ENCODE peak calls at places on chromosomes 3 and 15, in five cellular contexts. One of them, this sample, is unnamed.

GRCh38 chr3:193585530-193585929 is 7.5 kb upstream of the OPA1 start:
- DNase-seq in left lung: no peak
- DNase-seq in GM12878: no peak
- DNase-seq in HFF-Myc: no peak
- DNase-seq in osteoblast: no peak
- DNase-seq in this sample: no peak

GRCh38 chr3:181693280-181693679 is 18.4 kb upstream of the SOX2 start:
- DNase-seq in left lung: no peak
- DNase-seq in GM12878: no peak
- DNase-seq in osteoblast: no peak
- DNase-seq in HFF-Myc: no peak
- DNase-seq in this sample: no peak

GRCh38 chr15:57551717-57552677 is 39.7 kb upstream of the MYZAP start:
- DNase-seq in GM12878: no peak
- DNase-seq in left lung: no peak
- DNase-seq in osteoblast: peak
- DNase-seq in HFF-Myc: peak
- DNase-seq in this sample: peak

GRCh38 chr3:37688756-37689155 is 172.9 kb upstream of the CTDSPL start:
- DNase-seq in left lung: no peak
- DNase-seq in osteoblast: no peak
- DNase-seq in HFF-Myc: no peak
- DNase-seq in GM12878: no peak
- DNase-seq in this sample: no peak

GRCh38 chr15:70089692-70089971 is 8.1 kb downstream of the TLE3 start:
- DNase-seq in HFF-Myc: no peak
- DNase-seq in osteoblast: no peak
- DNase-seq in left lung: no peak
- DNase-seq in GM12878: no peak
- DNase-seq in this sample: no peak

GRCh38 chr3:377158-377561 is 180.6 kb downstream of the CHL1 start:
- DNase-seq in osteoblast: no peak
- DNase-seq in left lung: no peak
- DNase-seq in GM12878: no peak
- DNase-seq in HFF-Myc: no peak
- DNase-seq in this sample: no peak

GRCh38 chr3:114941626-114942309 is 205.3 kb downstream of the ZBTB20 start:
- DNase-seq in GM12878: no peak
- DNase-seq in left lung: no peak
- DNase-seq in HFF-Myc: no peak
- DNase-seq in osteoblast: no peak
- DNase-seq in this sample: no peak

GRCh38 chr15:100123611-100124010 is 218.2 kb downstream of the ADAMTS17 start:
- DNase-seq in GM12878: no peak
- DNase-seq in osteoblast: no peak
- DNase-seq in left lung: no peak
- DNase-seq in HFF-Myc: no peak
- DNase-seq in this sample: no peak

GRCh38 chr15:96629501-96629900 is 299.0 kb downstream of the NR2F2 start:
- DNase-seq in HFF-Myc: no peak
- DNase-seq in GM12878: no peak
- DNase-seq in osteoblast: no peak
- DNase-seq in left lung: peak
- DNase-seq in this sample: no peak

GRCh38 chr3:23096041-23096440 is 107.1 kb upstream of the UBE2E2 start:
- DNase-seq in osteoblast: no peak
- DNase-seq in left lung: no peak
- DNase-seq in GM12878: no peak
- DNase-seq in HFF-Myc: no peak
- DNase-seq in this sample: no peak

GRCh38 chr3:175270199-175270837 is 411.2 kb downstream of the NAALADL2 start:
- DNase-seq in osteoblast: no peak
- DNase-seq in GM12878: no peak
- DNase-seq in HFF-Myc: no peak
- DNase-seq in left lung: no peak
- DNase-seq in this sample: peak

GRCh38 chr3:183664913-183665381 is 29.5 kb downstream of the KLHL24 start:
- DNase-seq in left lung: no peak
- DNase-seq in HFF-Myc: peak
- DNase-seq in GM12878: no peak
- DNase-seq in osteoblast: peak
- DNase-seq in this sample: no peak

GRCh38 chr15:78341057-78341763 is 1.1 kb downstream of the CRABP1 start:
- DNase-seq in osteoblast: no peak
- DNase-seq in left lung: peak
- DNase-seq in GM12878: no peak
- DNase-seq in HFF-Myc: no peak
- DNase-seq in this sample: no peak

GRCh38 chr3:69558912-69559311 is 173.0 kb upstream of the FRMD4B start:
- DNase-seq in osteoblast: no peak
- DNase-seq in left lung: no peak
- DNase-seq in HFF-Myc: no peak
- DNase-seq in GM12878: no peak
- DNase-seq in this sample: peak

GRCh38 chr3:124063168-124063909 is 71.4 kb upstream of the ROPN1 start:
- DNase-seq in osteoblast: no peak
- DNase-seq in HFF-Myc: no peak
- DNase-seq in left lung: no peak
- DNase-seq in GM12878: no peak
- DNase-seq in this sample: peak

GRCh38 chr3:191020730-191021405 is 158.4 kb upstream of the GMNC start:
- DNase-seq in GM12878: no peak
- DNase-seq in osteoblast: no peak
- DNase-seq in left lung: no peak
- DNase-seq in HFF-Myc: no peak
- DNase-seq in this sample: peak

GRCh38 chr3:188439080-188439479 is 285.1 kb downstream of the LPP start:
- DNase-seq in GM12878: no peak
- DNase-seq in osteoblast: no peak
- DNase-seq in left lung: no peak
- DNase-seq in HFF-Myc: no peak
- DNase-seq in this sample: no peak

GRCh38 chr3:60294181-60294580 is 957.1 kb downstream of the FHIT start:
- DNase-seq in left lung: no peak
- DNase-seq in GM12878: no peak
- DNase-seq in HFF-Myc: no peak
- DNase-seq in osteoblast: no peak
- DNase-seq in this sample: no peak

GRCh38 chr3:197242784-197243432 is 55.5 kb downstream of the DLG1 start:
- DNase-seq in osteoblast: no peak
- DNase-seq in GM12878: no peak
- DNase-seq in left lung: no peak
- DNase-seq in HFF-Myc: no peak
- DNase-seq in this sample: no peak

GRCh38 chr15:39283531-39283930 is 297.3 kb upstream of the THBS1 start:
- DNase-seq in HFF-Myc: no peak
- DNase-seq in GM12878: no peak
- DNase-seq in osteoblast: peak
- DNase-seq in left lung: no peak
- DNase-seq in this sample: no peak

GRCh38 chr3:11718582-11719405 is 75.1 kb upstream of the VGLL4 start:
- DNase-seq in GM12878: no peak
- DNase-seq in osteoblast: peak
- DNase-seq in HFF-Myc: no peak
- DNase-seq in left lung: peak
- DNase-seq in this sample: no peak

GRCh38 chr3:178623666-178624255 is 87.5 kb downstream of the KCNMB2 start:
- DNase-seq in osteoblast: peak
- DNase-seq in HFF-Myc: no peak
- DNase-seq in left lung: no peak
- DNase-seq in GM12878: no peak
- DNase-seq in this sample: peak

GRCh38 chr15:99762288-99762687 is 29.1 kb upstream of the LYSMD4 start:
- DNase-seq in osteoblast: no peak
- DNase-seq in HFF-Myc: no peak
- DNase-seq in left lung: no peak
- DNase-seq in GM12878: no peak
- DNase-seq in this sample: no peak

GRCh38 chr15:38072507-38073277 is 138.3 kb downstream of the TMCO5A start:
- DNase-seq in GM12878: no peak
- DNase-seq in HFF-Myc: peak
- DNase-seq in osteoblast: peak
- DNase-seq in left lung: peak
- DNase-seq in this sample: peak

GRCh38 chr3:185786956-185787877 is 37.6 kb downstream of the IGF2BP2 start:
- DNase-seq in osteoblast: peak
- DNase-seq in GM12878: no peak
- DNase-seq in left lung: no peak
- DNase-seq in HFF-Myc: no peak
- DNase-seq in this sample: no peak

GRCh38 chr3:41148901-41149300 is 50.4 kb upstream of the CTNNB1 start:
- DNase-seq in left lung: no peak
- DNase-seq in GM12878: no peak
- DNase-seq in HFF-Myc: no peak
- DNase-seq in osteoblast: no peak
- DNase-seq in this sample: no peak

GRCh38 chr3:155744626-155745324 is at the start of gene PLCH1:
- DNase-seq in GM12878: no peak
- DNase-seq in HFF-Myc: no peak
- DNase-seq in left lung: peak
- DNase-seq in osteoblast: peak
- DNase-seq in this sample: peak

GRCh38 chr3:155744091-155744625 is 713 bp downstream of the PLCH1 start:
- DNase-seq in HFF-Myc: no peak
- DNase-seq in GM12878: no peak
- DNase-seq in left lung: peak
- DNase-seq in osteoblast: peak
- DNase-seq in this sample: no peak

GRCh38 chr3:155747286-155747685 is 2.4 kb upstream of the PLCH1 start:
- DNase-seq in HFF-Myc: no peak
- DNase-seq in left lung: no peak
- DNase-seq in GM12878: no peak
- DNase-seq in osteoblast: no peak
- DNase-seq in this sample: no peak

GRCh38 chr3:155746703-155747102 is 1.8 kb upstream of the PLCH1 start:
- DNase-seq in osteoblast: no peak
- DNase-seq in GM12878: no peak
- DNase-seq in HFF-Myc: no peak
- DNase-seq in left lung: no peak
- DNase-seq in this sample: no peak

GRCh38 chr3:155745795-155746550 is 1.1 kb upstream of the PLCH1 start:
- DNase-seq in HFF-Myc: no peak
- DNase-seq in left lung: peak
- DNase-seq in GM12878: no peak
- DNase-seq in osteoblast: peak
- DNase-seq in this sample: peak
- H3K4me3 ChIP-seq in HFF-Myc: no peak
- H3K4me3 ChIP-seq in left lung: no peak
- H3K4me3 ChIP-seq in GM12878: no peak
- H3K4me3 ChIP-seq in osteoblast: peak
- H3K4me3 ChIP-seq in this sample: peak

GRCh38 chr15:74460903-74461846 is at the start of gene UBL7:
- DNase-seq in GM12878: peak
- DNase-seq in HFF-Myc: peak
- DNase-seq in left lung: peak
- DNase-seq in osteoblast: peak
- DNase-seq in this sample: peak
- TF ChIP-seq CTCF in GM12878: peak
- TF ChIP-seq CTCF in HFF-Myc: no peak
- TF ChIP-seq CTCF in left lung: peak
- TF ChIP-seq CTCF in osteoblast: peak
- TF ChIP-seq CTCF in this sample: peak

GRCh38 chr3:148002705-148003205 is 593.6 kb downstream of the ZIC1 start:
- DNase-seq in left lung: no peak
- DNase-seq in GM12878: no peak
- DNase-seq in osteoblast: no peak
- DNase-seq in HFF-Myc: no peak
- DNase-seq in this sample: no peak

GRCh38 chr3:148008591-148008990 is 599.4 kb downstream of the ZIC1 start:
- DNase-seq in left lung: no peak
- DNase-seq in osteoblast: no peak
- DNase-seq in HFF-Myc: no peak
- DNase-seq in GM12878: no peak
- DNase-seq in this sample: no peak

GRCh38 chr3:148004331-148004730 is 595.2 kb downstream of the ZIC1 start:
- DNase-seq in osteoblast: no peak
- DNase-seq in GM12878: no peak
- DNase-seq in left lung: no peak
- DNase-seq in HFF-Myc: no peak
- DNase-seq in this sample: no peak

GRCh38 chr3:148006508-148006907 is 597.3 kb downstream of the ZIC1 start:
- DNase-seq in GM12878: no peak
- DNase-seq in osteoblast: peak
- DNase-seq in HFF-Myc: peak
- DNase-seq in left lung: no peak
- DNase-seq in this sample: no peak

GRCh38 chr3:148005456-148005855 is 596.3 kb downstream of the ZIC1 start:
- DNase-seq in osteoblast: no peak
- DNase-seq in HFF-Myc: no peak
- DNase-seq in GM12878: no peak
- DNase-seq in left lung: no peak
- DNase-seq in this sample: no peak
- H3K4me3 ChIP-seq in osteoblast: no peak
- H3K4me3 ChIP-seq in HFF-Myc: no peak
- H3K4me3 ChIP-seq in GM12878: no peak
- H3K4me3 ChIP-seq in left lung: no peak
- H3K4me3 ChIP-seq in this sample: no peak

GRCh38 chr3:119145500-119146167 is at the start of gene TEX55:
- DNase-seq in GM12878: no peak
- DNase-seq in left lung: peak
- DNase-seq in HFF-Myc: no peak
- DNase-seq in osteoblast: peak
- DNase-seq in this sample: peak
- TF ChIP-seq CTCF in GM12878: peak
- TF ChIP-seq CTCF in left lung: peak
- TF ChIP-seq CTCF in HFF-Myc: peak
- TF ChIP-seq CTCF in osteoblast: peak
- TF ChIP-seq CTCF in this sample: peak

GRCh38 chr15:73361331-73361730 is 7.4 kb downstream of the HCN4 start:
- DNase-seq in HFF-Myc: no peak
- DNase-seq in left lung: no peak
- DNase-seq in GM12878: no peak
- DNase-seq in osteoblast: peak
- DNase-seq in this sample: no peak
- H3K4me3 ChIP-seq in HFF-Myc: no peak
- H3K4me3 ChIP-seq in left lung: no peak
- H3K4me3 ChIP-seq in GM12878: no peak
- H3K4me3 ChIP-seq in osteoblast: no peak
- H3K4me3 ChIP-seq in this sample: no peak

GRCh38 chr3:81339040-81339845 is 422.2 kb downstream of the GBE1 start:
- DNase-seq in HFF-Myc: no peak
- DNase-seq in left lung: no peak
- DNase-seq in GM12878: no peak
- DNase-seq in osteoblast: no peak
- DNase-seq in this sample: no peak
- TF ChIP-seq CTCF in HFF-Myc: peak
- TF ChIP-seq CTCF in left lung: peak
- TF ChIP-seq CTCF in GM12878: peak
- TF ChIP-seq CTCF in osteoblast: peak
- TF ChIP-seq CTCF in this sample: peak

This sample was measured in retinal pigment epithelial cell.